ENCODE peak calls at places on chromosomes 1 and 21, in nine cellular contexts. J, H, T, F, I, K, P, G and M are unnamed samples.

GRCh38 chr1:96660503-96660902 is 61.1 kb upstream of the PTBP2 start:
- DNase-seq in J (peak), H (no peak), T (peak), F (no peak), I (peak), K (peak), P (no peak), G (no peak), M (no peak)

GRCh38 chr1:153355445-153356071 is 2.1 kb upstream of the S100A9 start:
- DNase-seq in J (peak), H (no peak), T (peak), F (peak), I (peak), K (peak), P (no peak), G (peak), M (peak)

GRCh38 chr21:33655591-33656221 is 13.4 kb downstream of the ITSN1 start:
- DNase-seq in J (peak), H (peak), T (peak), F (peak), I (peak), K (peak), P (no peak), G (peak), M (no peak)

GRCh38 chr1:94130851-94131595 is 10.1 kb upstream of the ABCA4 start:
- DNase-seq in J (peak), H (no peak), T (peak), F (no peak), I (peak), K (peak), P (no peak), G (no peak), M (no peak)

GRCh38 chr1:45478129-45478802 is 12.7 kb downstream of the TESK2 start:
- DNase-seq in J (peak), H (no peak), T (no peak), F (no peak), I (no peak), K (no peak), P (no peak), G (no peak), M (no peak)

GRCh38 chr1:153677718-153678518 is 570 bp upstream of the NPR1 start:
- DNase-seq in J (peak), H (peak), T (peak), F (peak), I (peak), K (peak), P (no peak), G (peak), M (peak)

GRCh38 chr1:50266509-50266908 is 156.7 kb downstream of the DMRTA2 start:
- DNase-seq in J (peak), H (no peak), T (peak), F (no peak), I (peak), K (no peak), P (no peak), G (no peak), M (peak)

GRCh38 chr1:224579526-224579925 is 36.6 kb upstream of the CNIH3 start:
- DNase-seq in J (no peak), H (no peak), T (peak), F (no peak), I (peak), K (peak), P (no peak), G (no peak), M (peak)

GRCh38 chr1:166544036-166544435 is 295.2 kb upstream of the POGK start:
- DNase-seq in J (no peak), H (no peak), T (no peak), F (no peak), I (no peak), K (no peak), P (no peak), G (no peak), M (no peak)

GRCh38 chr1:112011231-112011630 is 21.8 kb upstream of the KCND3 start:
- DNase-seq in J (peak), H (no peak), T (peak), F (no peak), I (peak), K (peak), P (no peak), G (no peak), M (no peak)

GRCh38 chr1:150017206-150017750 is 6.8 kb upstream of the OTUD7B start:
- DNase-seq in J (no peak), H (no peak), T (no peak), F (peak), I (no peak), K (no peak), P (no peak), G (no peak), M (no peak)

GRCh38 chr1:10631121-10631810 is 156.5 kb downstream of the PEX14 start:
- DNase-seq in J (no peak), H (no peak), T (no peak), F (no peak), I (no peak), K (no peak), P (no peak), G (no peak), M (no peak)

GRCh38 chr1:183283286-183283685 is 97.2 kb downstream of the LAMC2 start:
- DNase-seq in J (no peak), H (no peak), T (no peak), F (no peak), I (no peak), K (no peak), P (no peak), G (no peak), M (no peak)

GRCh38 chr1:200182701-200183100 is 155.2 kb downstream of the NR5A2 start:
- DNase-seq in J (no peak), H (no peak), T (peak), F (no peak), I (no peak), K (no peak), P (no peak), G (no peak), M (no peak)

GRCh38 chr1:12587981-12588620 is 29.9 kb downstream of the DHRS3 start:
- DNase-seq in J (no peak), H (no peak), T (no peak), F (no peak), I (peak), K (peak), P (no peak), G (no peak), M (no peak)

GRCh38 chr1:226467443-226467842 is 59.5 kb upstream of the PARP1 start:
- DNase-seq in J (no peak), H (no peak), T (no peak), F (no peak), I (no peak), K (no peak), P (no peak), G (no peak), M (no peak)

GRCh38 chr1:78274814-78275213 is 216.0 kb upstream of the PTGFR start:
- DNase-seq in J (peak), H (no peak), T (peak), F (no peak), I (peak), K (peak), P (no peak), G (no peak), M (no peak)

GRCh38 chr1:38539931-38540330 is 319.6 kb downstream of the RRAGC start:
- DNase-seq in J (no peak), H (no peak), T (no peak), F (no peak), I (no peak), K (no peak), P (no peak), G (no peak), M (no peak)

GRCh38 chr1:68725353-68725752 is 228.5 kb upstream of the DEPDC1 start:
- DNase-seq in J (peak), H (no peak), T (no peak), F (no peak), I (peak), K (peak), P (no peak), G (peak), M (no peak)

GRCh38 chr1:37240897-37241296 is 206.6 kb upstream of the GRIK3 start:
- DNase-seq in J (no peak), H (no peak), T (no peak), F (no peak), I (no peak), K (no peak), P (no peak), G (no peak), M (no peak)

GRCh38 chr1:72063364-72063763 is 219.0 kb downstream of the NEGR1 start:
- DNase-seq in J (no peak), H (no peak), T (peak), F (no peak), I (peak), K (peak), P (no peak), G (no peak), M (no peak)

GRCh38 chr1:26278835-26279597 is 870 bp upstream of the SH3BGRL3 start:
- DNase-seq in J (peak), H (no peak), T (peak), F (no peak), I (peak), K (peak), P (no peak), G (no peak), M (peak)

GRCh38 chr1:147541672-147542548 is 609 bp downstream of the BCL9 start:
- DNase-seq in J (peak), H (no peak), T (peak), F (no peak), I (peak), K (peak), P (no peak), G (peak), M (peak)

GRCh38 chr1:42259059-42259738 is 75.8 kb downstream of the FOXJ3 start:
- DNase-seq in J (peak), H (no peak), T (peak), F (no peak), I (peak), K (peak), P (no peak), G (peak), M (peak)

GRCh38 chr1:51898090-51898734 is 19.7 kb upstream of the NRDC start:
- DNase-seq in J (peak), H (peak), T (peak), F (no peak), I (peak), K (peak), P (no peak), G (no peak), M (no peak)

GRCh38 chr1:193356249-193356648 is 169.8 kb upstream of the B3GALT2 start:
- DNase-seq in J (no peak), H (no peak), T (no peak), F (no peak), I (no peak), K (no peak), P (no peak), G (peak), M (peak)

GRCh38 chr1:171427852-171428471 is 57.4 kb upstream of the PRRC2C start:
- DNase-seq in J (no peak), H (no peak), T (no peak), F (no peak), I (no peak), K (no peak), P (no peak), G (no peak), M (no peak)
- H3K4me3 ChIP-seq in J (no peak), H (no peak), T (no peak), F (no peak), I (no peak), K (no peak), P (no peak), G (no peak), M (no peak)

DNA sequence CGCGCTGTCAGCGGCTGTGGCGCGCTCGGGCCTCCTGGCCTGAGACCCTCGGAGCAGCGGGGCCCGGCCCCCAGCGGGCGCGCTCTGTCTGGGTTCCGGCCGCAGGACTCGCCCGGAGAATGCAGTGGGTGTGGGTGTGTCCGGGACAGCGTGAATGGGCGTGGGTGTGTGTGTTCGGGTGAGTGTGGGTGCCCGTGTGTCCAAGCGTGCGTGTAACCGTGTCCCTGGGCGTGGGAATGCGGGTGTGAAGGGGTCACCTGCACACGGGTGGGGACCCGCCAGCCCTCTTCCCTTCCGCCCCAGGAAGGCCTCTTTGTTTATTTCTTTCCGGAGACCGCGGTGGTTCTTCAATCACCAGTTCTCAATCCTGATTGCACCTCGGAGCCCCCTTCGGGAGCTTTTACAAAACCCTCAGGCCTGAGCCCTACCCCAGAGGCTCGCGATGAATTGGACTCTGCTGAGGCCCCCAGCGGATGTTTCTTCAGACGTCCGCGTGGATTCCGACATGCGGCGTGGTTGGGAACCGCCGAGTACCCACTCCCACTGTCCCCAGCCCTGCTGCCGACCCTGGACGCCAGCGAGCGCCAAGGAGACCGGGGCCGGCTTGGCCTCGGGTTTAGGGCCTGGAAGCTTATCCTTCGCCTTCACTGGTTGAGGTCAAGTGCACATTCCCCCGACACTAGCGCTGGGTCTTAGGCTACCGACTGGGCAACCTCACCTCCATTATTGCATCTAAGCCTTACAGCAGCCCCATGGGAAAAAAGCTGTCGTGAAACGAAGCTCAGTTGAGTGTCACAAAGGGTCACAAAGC is 19.3 kb downstream of the SERTAD4 start:
- DNase-seq in J (no peak), H (no peak), T (no peak), F (no peak), I (no peak), K (no peak), P (no peak), G (peak), M (no peak)
- H3K4me3 ChIP-seq in J (peak), H (peak), T (peak), F (peak), I (peak), K (no peak), P (peak), G (peak), M (peak)

GRCh38 chr1:74474585-74474984 is 37.8 kb downstream of the LRRC53 start:
- DNase-seq in J (no peak), H (no peak), T (no peak), F (no peak), I (no peak), K (peak), P (no peak), G (no peak), M (no peak)
- H3K4me3 ChIP-seq in J (no peak), H (no peak), T (no peak), F (no peak), I (no peak), K (no peak), P (no peak), G (no peak), M (no peak)

GRCh38 chr1:219459321-219460105 is 153.4 kb downstream of the ZC3H11B start:
- DNase-seq in J (no peak), H (no peak), T (peak), F (no peak), I (no peak), K (no peak), P (no peak), G (peak), M (no peak)
- H3K4me3 ChIP-seq in J (no peak), H (no peak), T (no peak), F (no peak), I (no peak), K (no peak), P (no peak), G (no peak), M (no peak)

DNA sequence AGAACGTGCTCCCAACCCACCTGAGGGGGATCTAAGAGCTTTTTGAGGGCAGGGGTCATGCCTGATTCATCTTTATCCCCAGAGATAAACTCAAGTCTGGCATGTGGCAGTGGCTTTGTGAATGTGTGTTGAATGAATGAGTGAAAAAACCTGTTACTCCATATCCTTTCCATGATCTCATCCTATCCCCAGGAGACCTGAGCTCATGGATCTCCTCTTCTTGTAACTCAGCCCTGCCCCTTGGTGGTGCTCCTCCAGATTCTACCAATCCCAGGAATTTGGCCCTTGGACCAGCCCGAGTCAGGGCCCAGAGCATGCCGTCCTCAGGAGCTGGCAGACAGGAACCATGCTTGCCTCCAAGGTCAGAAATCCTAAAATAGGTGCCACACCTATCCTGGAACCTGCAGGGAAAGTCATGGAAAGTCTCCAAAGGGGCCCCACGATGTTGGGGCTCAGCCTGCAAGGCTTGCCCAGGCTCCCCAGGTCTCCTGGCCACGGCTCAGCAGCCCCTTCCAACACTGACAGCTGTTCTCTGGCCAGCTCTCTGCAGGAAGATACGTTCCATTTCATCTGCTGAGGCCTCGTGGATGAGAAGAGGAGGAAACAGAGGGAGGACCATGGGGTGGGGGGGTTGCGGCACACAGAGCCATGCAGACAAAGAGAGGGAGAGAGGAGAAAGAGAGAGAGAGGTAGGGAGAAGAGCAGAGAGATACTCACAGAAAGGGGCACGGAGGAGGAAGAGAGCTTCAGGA is 214.6 kb downstream of the TRABD2B start:
- DNase-seq in J (peak), H (no peak), T (peak), F (no peak), I (no peak), K (no peak), P (no peak), G (no peak), M (peak)
- H3K4me3 ChIP-seq in J (no peak), H (no peak), T (no peak), F (no peak), I (no peak), K (no peak), P (no peak), G (no peak), M (no peak)

DNA sequence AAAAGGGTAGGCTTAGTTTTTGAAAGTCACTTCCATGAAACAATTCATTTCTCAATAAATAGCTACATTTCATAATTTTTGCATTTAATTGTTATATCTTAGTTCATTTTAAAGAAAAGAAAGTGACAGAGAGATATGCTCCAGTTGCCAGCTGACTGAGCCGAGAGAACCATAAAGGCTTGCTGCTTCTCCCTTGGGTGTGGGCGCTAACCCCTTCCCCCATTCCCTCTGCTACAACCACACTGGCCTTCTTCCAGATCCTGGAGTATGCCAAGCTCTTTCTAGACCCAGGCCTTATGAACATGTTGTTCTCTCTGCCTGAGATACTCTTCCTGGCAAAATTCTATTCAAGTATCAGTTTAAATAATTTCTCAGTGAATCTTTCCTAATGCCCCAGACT is 12.3 kb downstream of the SORT1 start:
- DNase-seq in J (peak), H (no peak), T (no peak), F (no peak), I (no peak), K (no peak), P (no peak), G (no peak), M (peak)
- H3K4me3 ChIP-seq in J (no peak), H (no peak), T (no peak), F (no peak), I (no peak), K (no peak), P (no peak), G (no peak), M (peak)

DNA sequence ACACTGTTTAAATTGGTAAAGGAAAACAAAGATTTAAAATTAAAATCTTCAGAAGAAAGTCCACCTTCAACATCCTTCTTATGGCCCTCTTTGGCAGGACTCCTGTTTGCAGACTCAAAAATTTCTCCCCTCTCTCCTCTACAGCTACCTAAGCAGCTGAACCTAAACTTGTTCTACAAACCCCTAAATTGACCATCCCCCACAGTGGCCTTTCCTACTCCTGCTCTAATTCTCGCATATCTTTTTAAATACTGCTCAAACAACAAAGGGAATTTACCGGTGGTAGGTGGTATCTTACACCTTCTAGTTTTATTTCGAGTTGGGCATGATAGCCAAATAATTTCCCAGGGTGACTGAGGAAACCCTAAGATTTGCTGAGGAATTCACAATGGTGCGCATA is 53.5 kb upstream of the PDC start:
- DNase-seq in J (no peak), H (no peak), T (no peak), F (no peak), I (no peak), K (no peak), P (no peak), G (no peak), M (no peak)
- H3K4me3 ChIP-seq in J (no peak), H (no peak), T (no peak), F (no peak), I (no peak), K (no peak), P (no peak), G (no peak), M (no peak)

GRCh38 chr21:38766987-38767722 is 38.6 kb upstream of the ETS2 start:
- DNase-seq in J (no peak), H (no peak), T (no peak), F (no peak), I (no peak), K (no peak), P (no peak), G (no peak), M (no peak)

GRCh38 chr21:38771536-38771935 is 34.2 kb upstream of the ETS2 start:
- DNase-seq in J (no peak), H (no peak), T (no peak), F (peak), I (no peak), K (peak), P (no peak), G (no peak), M (no peak)

GRCh38 chr21:38770660-38771059 is 35.1 kb upstream of the ETS2 start:
- DNase-seq in J (no peak), H (no peak), T (no peak), F (no peak), I (no peak), K (no peak), P (no peak), G (no peak), M (no peak)

GRCh38 chr21:38769253-38769780 is 36.4 kb upstream of the ETS2 start:
- DNase-seq in J (peak), H (peak), T (peak), F (no peak), I (peak), K (peak), P (no peak), G (no peak), M (no peak)

DNA sequence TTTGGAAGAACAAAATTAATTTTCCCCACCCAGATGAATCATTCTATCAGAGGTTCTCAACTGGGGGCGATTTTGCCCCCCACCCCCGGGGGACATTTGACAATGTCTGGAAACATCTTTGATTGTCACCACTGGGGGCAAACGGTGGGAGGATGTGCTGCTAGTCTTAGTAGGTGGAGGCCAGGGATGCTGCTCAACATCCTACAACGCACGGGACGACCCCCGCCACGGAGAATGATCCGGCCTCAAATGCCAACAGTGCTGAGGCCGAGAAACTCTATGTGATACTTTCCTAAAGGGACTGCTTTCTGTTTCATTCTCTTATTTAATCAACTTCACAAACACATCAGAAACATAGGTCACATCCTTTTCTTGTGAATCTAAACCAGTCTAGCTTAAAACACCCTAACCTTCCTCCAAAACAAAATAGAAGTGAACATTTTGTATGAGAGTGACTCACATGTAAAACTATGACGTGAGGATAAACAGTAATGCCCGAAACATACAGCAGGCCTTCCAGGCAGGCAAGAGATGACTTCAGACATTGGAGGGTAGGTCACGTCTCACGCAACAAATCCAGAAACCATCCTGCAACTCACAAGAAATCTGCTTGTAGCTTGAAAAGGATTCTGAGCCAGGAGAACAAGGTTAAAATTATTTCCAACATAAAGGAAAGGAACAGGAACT is 37.2 kb upstream of the ETS2 start:
- DNase-seq in J (peak), H (peak), T (peak), F (no peak), I (peak), K (peak), P (no peak), G (no peak), M (no peak)
- H3K4me3 ChIP-seq in J (no peak), H (peak), T (no peak), F (no peak), I (no peak), K (no peak), P (no peak), G (no peak), M (no peak)